ENCODE peak calls at places on chromosomes 7 and 10, in five cellular contexts. J is WTC11, H is HEK293T, W is K562, F is HepG2. X is an unnamed sample.

GRCh38 chr10:124049484-124049883 is 43.9 kb downstream of the CHST15 start:
- DNase-seq in J (no peak), H (no peak), W (no peak), F (no peak), X (no peak)

GRCh38 chr7:95420996-95421846 is 13.6 kb downstream of the PON2 start:
- DNase-seq in J (no peak), H (no peak), W (no peak), F (no peak), X (no peak)

GRCh38 chr7:30276203-30276900 is 8.0 kb upstream of the ZNRF2 start:
- DNase-seq in J (peak; percentile 60), H (peak; percentile 63), W (no peak), F (peak; percentile 67), X (no peak)

GRCh38 chr10:102225646-102226541 is at the start of gene ELOVL3:
- DNase-seq in J (peak; percentile 96), H (no peak), W (peak; percentile 99), F (peak; percentile 90), X (peak; percentile 53)

GRCh38 chr7:380724-381210 is 90.8 kb downstream of the FOXL3 start:
- DNase-seq in J (no peak), H (no peak), W (no peak), F (no peak), X (no peak)

GRCh38 chr7:157155959-157156358 is 17.2 kb downstream of the UBE3C start:
- DNase-seq in J (no peak), H (no peak), W (no peak), F (no peak), X (no peak)

GRCh38 chr10:133211959-133212852 is 17.8 kb upstream of the UTF1 start:
- DNase-seq in J (no peak), H (no peak), W (no peak), F (no peak), X (no peak)

GRCh38 chr7:20576166-20576660 is 39.3 kb upstream of the ABCB5 start:
- DNase-seq in J (no peak), H (no peak), W (no peak), F (no peak), X (no peak)

GRCh38 chr7:70635633-70636032 is 496.3 kb upstream of the GALNT17 start:
- DNase-seq in J (no peak), H (no peak), W (no peak), F (no peak), X (no peak)

GRCh38 chr10:33291053-33291592 is 43.3 kb downstream of the NRP1 start:
- DNase-seq in J (no peak), H (no peak), W (no peak), F (peak; percentile 43), X (no peak)

GRCh38 chr7:151058766-151059361 is 525 bp upstream of the SLC4A2 start:
- DNase-seq in J (no peak), H (no peak), W (no peak), F (no peak), X (no peak)

GRCh38 chr10:8084799-8085198 is 30.3 kb downstream of the GATA3 start:
- DNase-seq in J (no peak), H (no peak), W (no peak), F (no peak), X (no peak)

GRCh38 chr7:48251766-48252165 is 80.5 kb downstream of the ABCA13 start:
- DNase-seq in J (no peak), H (no peak), W (no peak), F (no peak), X (peak; percentile 31)

GRCh38 chr10:127150136-127150535 is 46.3 kb downstream of the INSYN2A start:
- DNase-seq in J (no peak), H (no peak), W (no peak), F (no peak), X (no peak)

GRCh38 chr7:69114374-69114773 is 483.9 kb upstream of the AUTS2 start:
- DNase-seq in J (no peak), H (no peak), W (no peak), F (no peak), X (no peak)

GRCh38 chr10:59805043-59805442 is 51.8 kb upstream of the MRLN start:
- DNase-seq in J (peak; percentile 69), H (peak; percentile 32), W (peak; percentile 45), F (peak; percentile 13), X (no peak)

GRCh38 chr10:36489181-36489927 is 636.0 kb upstream of the ANKRD30A start:
- DNase-seq in J (no peak), H (no peak), W (no peak), F (no peak), X (no peak)

GRCh38 chr10:52706347-52707070 is 66.1 kb downstream of the MBL2 start:
- DNase-seq in J (no peak), H (no peak), W (no peak), F (no peak), X (no peak)

GRCh38 chr7:43658718-43659548 is 70.4 kb downstream of the COA1 start:
- DNase-seq in J (no peak), H (no peak), W (no peak), F (peak; percentile 81), X (no peak)

GRCh38 chr10:7526017-7526400 is 115.2 kb upstream of the SFMBT2 start:
- DNase-seq in J (peak; percentile 22), H (no peak), W (no peak), F (peak; percentile 23), X (no peak)

GRCh38 chr7:159008055-159008405 is 136.6 kb downstream of the VIPR2 start:
- DNase-seq in J (no peak), H (no peak), W (no peak), F (no peak), X (no peak)

GRCh38 chr7:126656165-126656564 is 596.6 kb downstream of the GRM8 start:
- DNase-seq in J (peak; percentile 26), H (no peak), W (no peak), F (no peak), X (no peak)

GRCh38 chr7:111796671-111797070 is 234.4 kb upstream of the IMMP2L start:
- DNase-seq in J (peak; percentile 23), H (no peak), W (peak; percentile 21), F (no peak), X (no peak)

GRCh38 chr10:119030421-119031250 is 1.1 kb downstream of the NANOS1 start:
- DNase-seq in J (peak; percentile 68), H (peak; percentile 72), W (peak; percentile 38), F (peak; percentile 52), X (peak; percentile 62)

GRCh38 chr10:72336259-72337038 is 18.3 kb downstream of the DNAJB12 start:
- DNase-seq in J (no peak), H (no peak), W (no peak), F (no peak), X (no peak)

GRCh38 chr7:158843775-158844174 is 12.6 kb upstream of the DYNC2I1 start:
- DNase-seq in J (no peak), H (no peak), W (no peak), F (no peak), X (no peak)

GRCh38 chr7:50397320-50397970 is 52.7 kb downstream of the FIGNL1 start:
- DNase-seq in J (no peak), H (no peak), W (no peak), F (no peak), X (peak; percentile 64)

GRCh38 chr7:50399206-50399605 is 50.9 kb downstream of the FIGNL1 start:
- DNase-seq in J (no peak), H (no peak), W (no peak), F (no peak), X (no peak)

GRCh38 chr7:50397971-50398324 is 52.2 kb downstream of the FIGNL1 start:
- DNase-seq in J (no peak), H (no peak), W (no peak), F (no peak), X (no peak)

GRCh38 chr7:50399635-50400034 is 50.5 kb downstream of the FIGNL1 start:
- DNase-seq in J (no peak), H (no peak), W (no peak), F (no peak), X (no peak)

DNA sequence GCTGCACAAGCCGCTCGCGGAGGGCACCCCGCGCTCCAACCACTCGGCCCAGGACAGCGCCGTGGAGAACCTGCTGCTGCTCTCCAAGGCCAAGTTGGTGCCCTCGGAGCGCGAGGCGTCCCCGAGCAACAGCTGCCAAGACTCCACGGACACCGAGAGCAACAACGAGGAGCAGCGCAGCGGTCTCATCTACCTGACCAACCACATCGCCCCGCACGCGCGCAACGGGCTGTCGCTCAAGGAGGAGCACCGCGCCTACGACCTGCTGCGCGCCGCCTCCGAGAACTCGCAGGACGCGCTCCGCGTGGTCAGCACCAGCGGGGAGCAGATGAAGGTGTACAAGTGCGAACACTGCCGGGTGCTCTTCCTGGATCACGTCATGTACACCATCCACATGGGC is 50.0 kb downstream of the FIGNL1 start:
- DNase-seq in J (no peak), H (no peak), W (no peak), F (no peak), X (no peak)
- TF ChIP-seq SP1 in J (no peak), H (no peak), W (no peak), F (no peak), X (no peak)

GRCh38 chr7:35420657-35421056 is 166.8 kb upstream of the TBX20 start:
- DNase-seq in J (no peak), H (no peak), W (no peak), F (no peak), X (no peak)
- TF ChIP-seq SP1 in J (no peak), H (no peak), W (no peak), F (no peak), X (no peak)

GRCh38 chr7:19508821-19509220 is 200.0 kb downstream of the POLR1F start:
- DNase-seq in J (no peak), H (no peak), W (no peak), F (no peak), X (no peak)
- TF ChIP-seq SP1 in J (no peak), H (no peak), W (no peak), F (no peak), X (no peak)

GRCh38 chr10:88490216-88490980 is 92.7 kb downstream of the RNLS start:
- DNase-seq in J (no peak), H (no peak), W (no peak), F (no peak), X (no peak)

GRCh38 chr10:88494537-88494936 is 88.6 kb downstream of the RNLS start:
- DNase-seq in J (no peak), H (no peak), W (no peak), F (no peak), X (no peak)

GRCh38 chr10:88491314-88491713 is 91.8 kb downstream of the RNLS start:
- DNase-seq in J (no peak), H (no peak), W (no peak), F (no peak), X (no peak)

GRCh38 chr10:88497878-88498277 is 85.2 kb downstream of the RNLS start:
- DNase-seq in J (no peak), H (no peak), W (no peak), F (no peak), X (no peak)

DNA sequence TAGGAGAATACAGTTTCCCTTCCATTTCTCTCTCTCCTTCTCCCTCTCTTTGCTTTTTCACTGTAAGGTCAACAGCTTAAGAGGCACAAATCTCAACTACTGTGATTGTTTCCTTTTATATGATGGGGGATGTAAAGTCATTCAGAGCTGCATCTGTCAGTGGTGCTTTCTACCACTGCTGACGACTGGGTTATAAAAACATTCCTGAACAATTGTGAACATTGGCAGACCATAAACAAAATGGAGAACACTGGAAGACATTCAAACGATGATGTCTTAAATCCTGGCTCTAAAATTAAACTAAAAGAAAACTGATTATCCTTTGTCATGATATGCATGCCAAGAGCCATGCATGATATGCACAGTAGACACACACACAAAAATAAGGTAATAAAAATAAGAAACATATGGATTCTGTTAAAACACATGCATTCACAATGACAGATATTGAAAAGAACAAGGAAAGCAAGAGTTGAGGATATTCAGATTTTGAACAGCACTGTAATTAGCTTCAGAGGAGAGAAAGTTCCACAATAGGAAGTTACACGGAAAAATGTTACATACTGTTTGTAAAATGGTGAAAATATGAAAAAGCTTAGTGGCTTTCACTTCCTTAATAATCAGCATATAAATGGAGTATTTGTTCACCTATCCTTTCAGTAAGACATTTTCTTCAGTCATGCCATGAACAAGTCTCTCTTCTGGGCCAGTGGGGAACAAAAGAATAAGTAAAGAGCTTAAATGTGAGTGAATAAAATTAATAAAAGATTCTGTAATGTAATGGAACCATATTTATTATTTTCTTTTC is 89.2 kb downstream of the RNLS start:
- DNase-seq in J (no peak), H (no peak), W (no peak), F (no peak), X (no peak)
- TF ChIP-seq SP1 in J (no peak), H (no peak), W (no peak), F (no peak), X (no peak)

X was measured in GM12878.